ENCODE peak calls at places on chromosomes 16 and 17, in six cellular contexts. Q is progenitor cell of endocrine pancreas, D is cardiac fibroblast, H is spleen, L is MCF 10A, K is Peyer's patch. O is an unnamed sample.

GRCh38 chr17:9987779-9988585 is 82.9 kb upstream of the RCVRN start:
- DNase-seq in Q (peak), D (peak), H (peak), L (peak), K (no peak), O (no peak)

GRCh38 chr16:82045471-82046178 is 10.6 kb downstream of the HSD17B2 start:
- DNase-seq in Q (no peak), D (no peak), H (no peak), L (no peak), K (no peak), O (no peak)

GRCh38 chr16:56145369-56145768 is 45.9 kb upstream of the GNAO1 start:
- DNase-seq in Q (no peak), D (no peak), H (no peak), L (no peak), K (no peak), O (no peak)

GRCh38 chr17:41510251-41511065 is 5.0 kb upstream of the KRT13 start:
- DNase-seq in Q (no peak), D (no peak), H (no peak), L (no peak), K (no peak), O (no peak)

GRCh38 chr16:14309906-14310305 is 238.8 kb downstream of the MRTFB start:
- DNase-seq in Q (no peak), D (peak), H (peak), L (peak), K (no peak), O (peak)

GRCh38 chr17:80676096-80676466 is 131.4 kb downstream of the RPTOR start:
- DNase-seq in Q (no peak), D (no peak), H (no peak), L (no peak), K (no peak), O (no peak)

GRCh38 chr16:47037396-47037745 is 63.9 kb upstream of the DNAJA2 start:
- DNase-seq in Q (no peak), D (peak), H (no peak), L (no peak), K (peak), O (no peak)

GRCh38 chr16:29806096-29806579 is at the start of gene MAZ:
- DNase-seq in Q (no peak), D (no peak), H (peak), L (no peak), K (peak), O (no peak)

GRCh38 chr17:35094902-35095301 is 24.8 kb downstream of the RAD51D start:
- DNase-seq in Q (no peak), D (peak), H (no peak), L (peak), K (no peak), O (peak)

GRCh38 chr17:80782536-80783427 is 208.9 kb upstream of the CHMP6 start:
- DNase-seq in Q (no peak), D (no peak), H (no peak), L (peak), K (no peak), O (peak)

GRCh38 chr17:51397361-51398127 is 137.2 kb downstream of the UTP18 start:
- DNase-seq in Q (no peak), D (no peak), H (no peak), L (peak), K (no peak), O (peak)

GRCh38 chr17:79933863-79934652 is 94.8 kb upstream of the CBX4 start:
- DNase-seq in Q (no peak), D (peak), H (peak), L (peak), K (peak), O (no peak)

GRCh38 chr16:64882385-64882784 is 239.5 kb downstream of the CDH11 start:
- DNase-seq in Q (no peak), D (no peak), H (no peak), L (no peak), K (no peak), O (no peak)

GRCh38 chr17:30716461-30717289 is 107.8 kb downstream of the CRLF3 start:
- DNase-seq in Q (no peak), D (peak), H (peak), L (no peak), K (no peak), O (no peak)

GRCh38 chr16:12262454-12263180 is 286.1 kb downstream of the SNX29 start:
- DNase-seq in Q (no peak), D (no peak), H (no peak), L (no peak), K (peak), O (no peak)

GRCh38 chr16:50227665-50228064 is 38.7 kb upstream of the ADCY7 start:
- DNase-seq in Q (no peak), D (no peak), H (no peak), L (no peak), K (no peak), O (no peak)

GRCh38 chr17:32854177-32854576 is 22.7 kb downstream of the MYO1D start:
- DNase-seq in Q (no peak), D (no peak), H (no peak), L (peak), K (no peak), O (no peak)

GRCh38 chr16:30903002-30903401 is 6.6 kb downstream of the CTF1 start:
- DNase-seq in Q (no peak), D (no peak), H (no peak), L (no peak), K (no peak), O (no peak)

GRCh38 chr17:77049440-77049839 is 91.3 kb upstream of the SEC14L1 start:
- DNase-seq in Q (no peak), D (no peak), H (no peak), L (no peak), K (no peak), O (no peak)

GRCh38 chr17:8121531-8122390 is 2.1 kb downstream of the HES7 start:
- DNase-seq in Q (peak), D (peak), H (peak), L (peak), K (peak), O (peak)

GRCh38 chr17:35088647-35088910 is 25.1 kb upstream of the RFFL start:
- DNase-seq in Q (no peak), D (no peak), H (no peak), L (no peak), K (peak), O (no peak)

GRCh38 chr17:34913001-34913400 is 48.3 kb downstream of the CCT6B start:
- DNase-seq in Q (no peak), D (no peak), H (no peak), L (no peak), K (no peak), O (no peak)

GRCh38 chr17:73402466-73402865 is 90.7 kb upstream of the CDC42EP4 start:
- DNase-seq in Q (no peak), D (no peak), H (peak), L (no peak), K (no peak), O (no peak)

GRCh38 chr17:19707728-19708221 is 8.6 kb downstream of the SLC47A2 start:
- DNase-seq in Q (no peak), D (no peak), H (no peak), L (no peak), K (no peak), O (no peak)

GRCh38 chr16:81527477-81528178 is 83.0 kb downstream of the CMIP start:
- DNase-seq in Q (no peak), D (no peak), H (no peak), L (no peak), K (no peak), O (no peak)

GRCh38 chr17:62111562-62112180 is 46.6 kb upstream of the MED13 start:
- DNase-seq in Q (no peak), D (no peak), H (no peak), L (no peak), K (no peak), O (no peak)

GRCh38 chr16:84738255-84739038 is 38.6 kb downstream of the USP10 start:
- DNase-seq in Q (peak), D (peak), H (peak), L (peak), K (peak), O (peak)

GRCh38 chr16:84739349-84740124 is 39.7 kb downstream of the USP10 start:
- DNase-seq in Q (no peak), D (peak), H (no peak), L (peak), K (no peak), O (peak)

GRCh38 chr16:84740596-84741071 is 40.8 kb downstream of the USP10 start:
- DNase-seq in Q (no peak), D (no peak), H (no peak), L (no peak), K (no peak), O (no peak)

GRCh38 chr16:84742561-84743200 is 42.9 kb downstream of the USP10 start:
- DNase-seq in Q (no peak), D (no peak), H (no peak), L (no peak), K (no peak), O (no peak)

DNA sequence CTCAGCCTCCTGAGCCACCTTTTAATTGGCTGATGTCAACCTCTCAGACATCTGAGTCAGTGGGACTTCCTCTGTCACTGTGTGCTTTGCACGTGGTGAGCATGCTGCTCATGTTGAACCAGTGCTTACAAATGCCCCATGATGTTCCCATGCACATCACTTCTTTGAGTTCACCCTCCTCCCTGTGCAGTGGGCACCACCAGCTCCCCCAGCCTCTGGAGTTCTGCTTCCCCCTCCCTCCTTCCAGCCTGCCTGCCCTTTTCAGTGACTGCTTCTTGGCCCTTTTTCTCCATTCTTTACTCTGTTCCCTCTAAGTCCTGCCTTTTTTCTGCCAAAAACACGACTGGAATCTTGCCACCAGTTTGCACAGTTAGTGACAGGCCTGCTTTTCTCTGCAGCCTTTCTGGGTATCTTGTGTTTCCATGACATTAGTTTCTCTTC is 41.6 kb downstream of the USP10 start:
- DNase-seq in Q (no peak), D (peak), H (no peak), L (no peak), K (no peak), O (no peak)
- TF ChIP-seq CTCF in Q (no peak), D (no peak), H (no peak), L (no peak), K (no peak), O (no peak)

DNA sequence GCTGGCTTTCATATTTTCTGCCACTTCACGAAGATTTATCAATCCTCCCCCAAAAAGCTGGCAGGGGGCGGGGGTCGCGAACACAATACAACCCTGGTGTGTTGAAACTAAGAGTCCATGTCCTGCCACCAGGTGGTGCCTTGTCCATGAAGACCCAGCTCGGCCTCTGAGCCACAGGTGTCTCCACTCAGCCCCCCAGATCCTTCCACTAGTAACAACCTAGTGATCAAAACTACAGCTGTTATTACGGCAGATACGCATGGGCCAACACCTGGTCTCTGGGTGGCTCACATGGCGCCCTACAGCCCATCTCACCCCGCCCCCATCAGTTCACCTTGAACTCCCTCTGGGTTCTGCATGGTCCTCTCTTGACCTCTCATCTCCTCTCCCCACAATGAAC is 27.7 kb downstream of the USP7 start:
- DNase-seq in Q (no peak), D (no peak), H (no peak), L (peak), K (peak), O (no peak)
- TF ChIP-seq CTCF in Q (no peak), D (peak), H (no peak), L (no peak), K (no peak), O (peak)

GRCh38 chr16:27430923-27431484 is 29.0 kb downstream of the IL21R start:
- DNase-seq in Q (peak), D (peak), H (peak), L (no peak), K (peak), O (no peak)
- TF ChIP-seq CTCF in Q (no peak), D (no peak), H (no peak), L (no peak), K (no peak), O (no peak)

GRCh38 chr16:70301121-70301520 is 2.1 kb downstream of the DDX19B start:
- DNase-seq in Q (no peak), D (no peak), H (no peak), L (no peak), K (no peak), O (no peak)

GRCh38 chr16:70294385-70295029 is 4.5 kb upstream of the DDX19B start:
- DNase-seq in Q (no peak), D (no peak), H (peak), L (no peak), K (no peak), O (no peak)

GRCh38 chr16:70302745-70303144 is 3.8 kb downstream of the DDX19B start:
- DNase-seq in Q (no peak), D (no peak), H (no peak), L (no peak), K (no peak), O (no peak)

GRCh38 chr16:70295634-70296033 is 3.4 kb upstream of the DDX19B start:
- DNase-seq in Q (no peak), D (no peak), H (no peak), L (no peak), K (no peak), O (no peak)

GRCh38 chr16:70298988-70299938 is at the start of gene DDX19B:
- DNase-seq in Q (peak), D (peak), H (peak), L (peak), K (peak), O (peak)
- TF ChIP-seq CTCF in Q (no peak), D (peak), H (no peak), L (no peak), K (peak), O (no peak)

DNA sequence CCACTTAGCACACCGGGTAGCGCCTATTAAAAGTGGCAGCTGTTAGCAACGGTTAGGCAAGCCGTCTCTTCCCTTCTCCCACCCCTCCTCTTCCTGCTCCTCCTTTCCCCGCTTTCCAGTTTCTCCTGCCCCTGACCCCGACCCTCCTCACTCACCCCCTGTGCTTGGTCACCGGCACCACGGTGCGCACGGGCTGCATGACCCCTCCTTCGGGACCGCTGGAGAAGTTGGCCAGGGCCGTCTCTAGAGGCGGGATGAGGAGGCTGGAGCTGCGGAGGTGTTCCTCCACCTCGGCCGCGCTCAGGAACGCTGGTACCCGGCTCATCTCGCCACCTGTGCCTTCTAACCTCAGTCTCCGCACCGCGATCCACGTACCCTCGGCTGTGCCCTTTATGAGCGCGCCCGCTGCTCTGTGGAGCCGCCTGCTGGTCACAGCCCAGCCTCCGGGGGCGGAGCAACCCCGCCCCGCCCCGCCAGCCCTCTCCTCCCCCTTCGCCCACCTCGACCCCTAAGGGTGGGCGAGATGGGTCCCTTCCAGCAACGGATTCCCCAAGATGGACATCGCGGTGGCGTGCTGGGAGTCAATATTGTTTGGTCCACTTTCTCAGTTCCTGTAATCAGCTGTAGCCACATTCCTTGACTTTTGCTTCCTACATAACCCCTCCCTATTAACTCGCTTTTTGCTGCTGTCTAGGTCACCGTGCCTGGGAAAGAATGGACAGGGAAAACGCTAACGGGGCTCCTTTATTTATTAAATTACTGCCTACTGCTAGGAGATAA is at the start of gene CRYM:
- DNase-seq in Q (peak), D (peak), H (peak), L (no peak), K (peak), O (peak)
- TF ChIP-seq CTCF in Q (peak), D (peak), H (peak), L (peak), K (peak), O (peak)

DNA sequence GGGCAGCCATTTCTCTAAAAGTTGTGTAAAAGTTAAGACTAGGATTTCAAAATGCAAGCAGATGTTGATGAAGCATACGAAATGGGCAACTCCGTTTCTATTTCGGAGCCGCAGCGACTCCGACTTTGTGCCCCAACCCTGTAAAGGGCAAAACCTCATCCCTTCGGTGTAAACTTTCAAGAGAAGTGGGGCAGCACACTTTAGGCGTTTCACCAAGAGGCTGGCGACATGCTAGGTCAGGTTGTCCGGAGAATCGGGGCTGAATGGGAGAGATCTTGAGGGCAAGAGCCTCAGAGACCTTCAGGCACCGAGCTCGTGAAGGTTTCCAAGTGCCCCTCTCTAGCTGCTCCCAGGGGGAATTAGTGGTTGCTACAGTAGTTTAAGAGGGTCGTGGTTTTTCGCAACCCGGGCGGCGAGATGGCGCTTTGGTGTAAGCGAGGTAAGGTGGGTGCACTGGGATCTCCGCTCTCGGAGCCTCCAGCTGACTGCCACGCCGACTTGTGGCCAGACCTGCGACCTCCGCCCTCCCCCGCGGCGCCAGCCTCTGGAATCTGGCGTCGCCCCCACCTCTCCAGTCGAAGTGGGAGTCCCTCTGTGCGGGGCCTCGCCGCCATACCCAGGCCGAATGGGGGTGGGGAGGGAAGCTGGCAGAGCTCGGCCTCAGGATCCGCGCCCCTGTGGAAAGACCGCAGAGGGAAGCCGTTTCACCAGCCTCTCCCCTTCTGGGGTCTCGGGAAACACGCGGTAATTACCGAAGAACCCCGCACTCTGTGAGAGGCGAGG is 979 bp upstream of the HEXIM2 start:
- DNase-seq in Q (peak), D (peak), H (peak), L (peak), K (peak), O (peak)
- TF ChIP-seq CTCF in Q (peak), D (no peak), H (no peak), L (no peak), K (peak), O (peak)

DNA sequence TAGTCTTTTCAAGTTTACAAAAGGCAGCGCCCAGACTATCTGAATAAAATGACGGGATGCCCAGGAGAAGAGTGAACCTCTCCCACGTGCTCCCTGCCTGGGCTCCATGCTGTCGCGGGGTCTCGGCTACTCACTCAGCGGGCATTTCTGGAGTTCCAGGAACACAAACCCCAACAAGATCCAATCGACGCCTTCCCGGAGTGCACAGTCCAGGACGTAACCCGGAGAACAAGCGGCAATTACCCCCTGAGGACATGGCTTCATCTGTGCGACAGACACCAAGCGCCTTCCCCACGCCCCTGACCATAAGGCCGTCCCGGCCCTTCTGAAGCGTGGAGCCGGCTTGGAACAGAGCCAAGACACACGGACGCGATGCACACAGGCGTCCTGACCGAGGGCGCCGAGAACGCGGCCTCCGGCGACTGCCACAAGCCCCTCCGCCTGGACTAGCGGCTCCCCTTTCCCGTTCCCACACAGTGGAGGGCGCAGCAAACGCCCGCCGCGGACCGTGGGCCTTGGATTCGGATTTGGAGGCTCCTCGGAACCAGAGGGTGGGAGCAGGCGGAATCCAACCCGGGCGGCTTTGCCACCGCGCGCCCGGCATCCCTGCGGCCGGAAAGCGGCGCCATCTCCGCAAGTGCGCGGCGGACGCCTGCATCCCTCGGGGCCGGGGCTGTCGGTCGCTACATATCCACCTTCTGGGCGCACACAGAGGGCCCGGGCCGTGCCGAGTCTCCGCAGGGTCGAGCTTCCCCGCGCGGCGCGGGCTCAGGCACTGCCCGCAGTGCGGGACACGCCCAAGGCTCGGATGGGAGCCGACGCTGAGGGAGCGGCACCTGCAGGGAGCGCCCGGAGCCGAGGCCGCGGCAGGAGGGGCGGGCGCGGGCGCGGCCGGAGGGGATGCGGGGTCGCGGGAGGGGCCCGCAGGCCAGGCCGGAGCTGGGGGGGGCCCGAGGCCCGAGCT is 725 bp downstream of the ABCA3 start:
- DNase-seq in Q (peak), D (peak), H (peak), L (peak), K (peak), O (no peak)
- TF ChIP-seq CTCF in Q (no peak), D (no peak), H (no peak), L (no peak), K (no peak), O (no peak)

GRCh38 chr17:39835038-39835786 is 28.9 kb downstream of the IKZF3 start:
- DNase-seq in Q (no peak), D (no peak), H (no peak), L (no peak), K (no peak), O (no peak)
- TF ChIP-seq CTCF in Q (no peak), D (no peak), H (no peak), L (no peak), K (no peak), O (peak)

O was measured in brain microvascular endothelial cell.